ENCODE peak calls at places on chromosomes 5 and 9, in four cellular contexts. One of them, this sample, is unnamed.

GRCh38 chr5:118233601-118234000 is 754.7 kb downstream of the DTWD2 start:
- DNase-seq in WTC11: no peak
- DNase-seq in AG20443: no peak
- DNase-seq in islet precursor cell: no peak
- DNase-seq in this sample: no peak

GRCh38 chr5:116722666-116723065 is 148.0 kb upstream of the SEMA6A start:
- DNase-seq in WTC11: no peak
- DNase-seq in AG20443: no peak
- DNase-seq in islet precursor cell: no peak
- DNase-seq in this sample: no peak

GRCh38 chr5:55232985-55233928 is at the start of gene CCNO:
- DNase-seq in WTC11: peak; percentile 84
- DNase-seq in AG20443: peak; percentile 92
- DNase-seq in islet precursor cell: peak; percentile 93
- DNase-seq in this sample: peak; percentile 77

GRCh38 chr5:72252574-72253155 is 67.4 kb downstream of the MRPS27 start:
- DNase-seq in WTC11: no peak
- DNase-seq in AG20443: peak; percentile 21
- DNase-seq in islet precursor cell: no peak
- DNase-seq in this sample: no peak

GRCh38 chr9:136944094-136944518 is 432 bp downstream of the FBXW5 start:
- DNase-seq in WTC11: no peak
- DNase-seq in AG20443: peak; percentile 91
- DNase-seq in islet precursor cell: no peak
- DNase-seq in this sample: no peak

GRCh38 chr5:134846641-134846960 is 833 bp downstream of the C5orf24 start:
- DNase-seq in WTC11: no peak
- DNase-seq in AG20443: peak; percentile 18
- DNase-seq in islet precursor cell: no peak
- DNase-seq in this sample: no peak

GRCh38 chr9:132078369-132079356 is 1.0 kb downstream of the MED27 start:
- DNase-seq in WTC11: no peak
- DNase-seq in AG20443: peak; percentile 49
- DNase-seq in islet precursor cell: no peak
- DNase-seq in this sample: peak; percentile 75

GRCh38 chr9:125915606-125916005 is 168.4 kb downstream of the PBX3 start:
- DNase-seq in WTC11: no peak
- DNase-seq in AG20443: no peak
- DNase-seq in islet precursor cell: no peak
- DNase-seq in this sample: no peak

GRCh38 chr5:180090769-180091546 is 19.4 kb upstream of the RNF130 start:
- DNase-seq in WTC11: peak; percentile 67
- DNase-seq in AG20443: peak; percentile 36
- DNase-seq in islet precursor cell: no peak
- DNase-seq in this sample: no peak

GRCh38 chr5:119290161-119290569 is 65.7 kb upstream of the TNFAIP8 start:
- DNase-seq in WTC11: no peak
- DNase-seq in AG20443: no peak
- DNase-seq in islet precursor cell: no peak
- DNase-seq in this sample: no peak

GRCh38 chr5:148791334-148791667 is 35.1 kb upstream of the ADRB2 start:
- DNase-seq in WTC11: no peak
- DNase-seq in AG20443: peak; percentile 24
- DNase-seq in islet precursor cell: no peak
- DNase-seq in this sample: no peak

GRCh38 chr9:98861881-98862501 is 54.5 kb downstream of the GALNT12 start:
- DNase-seq in WTC11: no peak
- DNase-seq in AG20443: peak; percentile 84
- DNase-seq in islet precursor cell: no peak
- DNase-seq in this sample: no peak

GRCh38 chr5:78816143-78816765 is 167.7 kb upstream of the LHFPL2 start:
- DNase-seq in WTC11: no peak
- DNase-seq in AG20443: no peak
- DNase-seq in islet precursor cell: no peak
- DNase-seq in this sample: no peak

GRCh38 chr5:111960466-111961215 is 203.6 kb upstream of the NREP start:
- DNase-seq in WTC11: no peak
- DNase-seq in AG20443: peak; percentile 14
- DNase-seq in islet precursor cell: no peak
- DNase-seq in this sample: no peak

GRCh38 chr5:160539431-160539830 is 117.8 kb downstream of the PTTG1 start:
- DNase-seq in WTC11: no peak
- DNase-seq in AG20443: no peak
- DNase-seq in islet precursor cell: no peak
- DNase-seq in this sample: no peak

GRCh38 chr9:89039664-89040063 is 48.4 kb downstream of the S1PR3 start:
- DNase-seq in WTC11: no peak
- DNase-seq in AG20443: no peak
- DNase-seq in islet precursor cell: no peak
- DNase-seq in this sample: no peak

GRCh38 chr5:31366941-31367340 is 165.0 kb downstream of the DROSHA start:
- DNase-seq in WTC11: no peak
- DNase-seq in AG20443: peak; percentile 37
- DNase-seq in islet precursor cell: no peak
- DNase-seq in this sample: no peak

GRCh38 chr9:83544002-83544698 is 5.9 kb upstream of the FRMD3 start:
- DNase-seq in WTC11: no peak
- DNase-seq in AG20443: peak; percentile 70
- DNase-seq in islet precursor cell: peak; percentile 86
- DNase-seq in this sample: peak; percentile 11

GRCh38 chr9:136860933-136861873 is 4.9 kb downstream of the EDF1 start:
- DNase-seq in WTC11: no peak
- DNase-seq in AG20443: no peak
- DNase-seq in islet precursor cell: no peak
- DNase-seq in this sample: no peak

GRCh38 chr9:72356019-72356653 is 8.9 kb downstream of the ZFAND5 start:
- DNase-seq in WTC11: no peak
- DNase-seq in AG20443: no peak
- DNase-seq in islet precursor cell: no peak
- DNase-seq in this sample: no peak

GRCh38 chr5:106019271-106019670 is 1651.5 kb downstream of the EFNA5 start:
- DNase-seq in WTC11: no peak
- DNase-seq in AG20443: no peak
- DNase-seq in islet precursor cell: no peak
- DNase-seq in this sample: no peak

GRCh38 chr9:90540734-90541133 is 101.9 kb downstream of the DIRAS2 start:
- DNase-seq in WTC11: no peak
- DNase-seq in AG20443: no peak
- DNase-seq in islet precursor cell: no peak
- DNase-seq in this sample: no peak

GRCh38 chr9:70177121-70177520 is 81.7 kb upstream of the SMC5 start:
- DNase-seq in WTC11: no peak
- DNase-seq in AG20443: no peak
- DNase-seq in islet precursor cell: no peak
- DNase-seq in this sample: no peak

GRCh38 chr9:136615631-136616306 is 46.9 kb upstream of the EGFL7 start:
- DNase-seq in WTC11: no peak
- DNase-seq in AG20443: no peak
- DNase-seq in islet precursor cell: no peak
- DNase-seq in this sample: no peak

This sample was measured in NCI-H1105.